ENCODE peak calls at places on chromosomes 12 and 14, in four cellular contexts. M is RWPE1, C is WTC11, B is NCI-H510A treated with DMSO at 0.1 percent for 48 hours. N is an unnamed sample.

GRCh38 chr14:24630872-24631477 is 3.0 kb downstream of the GZMB start:
- DNase-seq in M (peak; percentile 47), C (no peak), B (peak; percentile 75), N (no peak)

GRCh38 chr14:100246809-100247428 is 8.0 kb downstream of the YY1 start:
- DNase-seq in M (peak; percentile 63), B (peak; percentile 83), C (no peak), N (no peak)

GRCh38 chr14:59439256-59440015 is 25.7 kb downstream of the GPR135 start:
- DNase-seq in B (no peak), C (no peak), M (peak; percentile 11), N (no peak)

GRCh38 chr14:65301862-65302539 is 110.5 kb upstream of the FUT8 start:
- DNase-seq in M (no peak), B (peak; percentile 35), C (no peak), N (no peak)

GRCh38 chr14:50039734-50040400 is 76.5 kb downstream of the VCPKMT start:
- DNase-seq in B (no peak), C (no peak), M (peak; percentile 48), N (no peak)

GRCh38 chr12:50088577-50089335 is 3.6 kb downstream of the SMARCD1 start:
- DNase-seq in C (peak; percentile 57), M (peak; percentile 47), B (peak; percentile 73), N (no peak)

GRCh38 chr12:5329118-5329517 is 102.8 kb upstream of the NTF3 start:
- DNase-seq in C (no peak), M (no peak), B (no peak), N (no peak)

GRCh38 chr12:22657538-22657937 is 32.6 kb downstream of the ETNK1 start:
- DNase-seq in C (no peak), M (no peak), B (no peak), N (no peak)

GRCh38 chr12:67431436-67432049 is 162.4 kb downstream of the CAND1 start:
- DNase-seq in B (no peak), C (no peak), M (no peak), N (no peak)

GRCh38 chr14:102893452-102893851 is 29.0 kb upstream of the AMN start:
- DNase-seq in M (no peak), C (no peak), B (no peak), N (no peak)

GRCh38 chr12:31217356-31218130 is 108.4 kb downstream of the SINHCAF start:
- DNase-seq in M (no peak), C (no peak), B (no peak), N (no peak)

GRCh38 chr12:47080725-47081502 is 1.2 kb upstream of the AMIGO2 start:
- DNase-seq in B (no peak), M (peak; percentile 62), C (peak; percentile 39), N (peak; percentile 42)

GRCh38 chr12:129312048-129312447 is 458.8 kb downstream of the GLT1D1 start:
- DNase-seq in B (no peak), M (no peak), C (no peak), N (no peak)

GRCh38 chr14:33652566-33653320 is 298.1 kb downstream of the EGLN3 start:
- DNase-seq in B (no peak), C (no peak), M (no peak), N (no peak)

GRCh38 chr14:24233538-24233866 is 773 bp downstream of the GMPR2 start:
- DNase-seq in M (peak; percentile 36), C (no peak), B (no peak), N (no peak)

GRCh38 chr14:35414365-35414764 is 9.8 kb upstream of the NFKBIA start:
- DNase-seq in B (no peak), C (no peak), M (no peak), N (no peak)

GRCh38 chr12:14395059-14395778 is 29.7 kb downstream of the ATF7IP start:
- DNase-seq in B (no peak), C (no peak), M (no peak), N (no peak)